ENCODE peak calls at places on chromosomes 4 and X, in ten cellular contexts. R is G401; P is dermis blood vessel endothelial cell; T is activated T-cell treated with anti-CD3 and anti-CD28 coated beads, Interleukin-2, amount 50 U/mL, for 72 hours; U is erythroblast; I is RPMI7951; L is glutamatergic neuron; A is stimulated activated CD4-positive, alpha-beta T cell treated with anti-CD3 and anti-CD28 coated beads, Interleukin-15, amount 100 ng/mL, for 1 hour; N is astrocyte of the spinal cord; V is AG04450. J is an unnamed sample.

GRCh38 chrX:786441-786881 is 155.9 kb downstream of the SHOX start:
- DNase-seq in R (no peak), P (no peak), T (no peak), U (no peak), I (no peak), L (no peak), A (no peak), N (no peak), V (no peak), J (no peak)

GRCh38 chr4:74018771-74019170 is 19.7 kb downstream of the CXCL3 start:
- DNase-seq in R (no peak), P (peak), T (no peak), U (no peak), I (no peak), L (no peak), A (no peak), N (no peak), V (no peak), J (peak)

GRCh38 chr4:55866973-55867574 is 13.6 kb downstream of the EXOC1 start:
- DNase-seq in R (peak), P (peak), T (peak), U (peak), I (peak), L (no peak), A (no peak), N (peak), V (no peak), J (peak)

GRCh38 chrX:24081661-24082154 is 27.0 kb downstream of the EIF2S3 start:
- DNase-seq in R (peak), P (peak), T (peak), U (peak), I (peak), L (peak), A (peak), N (peak), V (no peak), J (peak)

GRCh38 chr4:119580293-119580692 is 48.3 kb downstream of the PDE5A start:
- DNase-seq in R (no peak), P (no peak), T (no peak), U (no peak), I (no peak), L (no peak), A (no peak), N (peak), V (no peak), J (no peak)

GRCh38 chr4:16199132-16199531 is 27.1 kb downstream of the TAPT1 start:
- DNase-seq in R (peak), P (peak), T (no peak), U (peak), I (peak), L (no peak), A (no peak), N (peak), V (no peak), J (peak)

GRCh38 chrX:115894087-115894486 is 276.5 kb upstream of the AGTR2 start:
- DNase-seq in R (peak), P (no peak), T (no peak), U (no peak), I (peak), L (no peak), A (no peak), N (peak), V (no peak), J (peak)

GRCh38 chr4:19021617-19022016 is 1000.1 kb upstream of the LCORL start:
- DNase-seq in R (no peak), P (no peak), T (no peak), U (no peak), I (no peak), L (no peak), A (no peak), N (no peak), V (no peak), J (no peak)

GRCh38 chrX:154369453-154370299 is 4.8 kb downstream of the FLNA start:
- DNase-seq in R (peak), P (peak), T (peak), U (peak), I (peak), L (peak), A (peak), N (peak), V (peak), J (peak)

GRCh38 chr4:82005153-82005552 is 368.6 kb downstream of the HNRNPD start:
- DNase-seq in R (no peak), P (peak), T (no peak), U (no peak), I (no peak), L (no peak), A (no peak), N (no peak), V (no peak), J (no peak)

GRCh38 chrX:21574793-21575192 is 83.3 kb downstream of the KLHL34 start:
- DNase-seq in R (no peak), P (no peak), T (no peak), U (no peak), I (no peak), L (no peak), A (no peak), N (no peak), V (no peak), J (no peak)

GRCh38 chrX:79266702-79267101 is 100.4 kb downstream of the ITM2A start:
- DNase-seq in R (no peak), P (no peak), T (no peak), U (no peak), I (no peak), L (no peak), A (no peak), N (no peak), V (no peak), J (no peak)

GRCh38 chrX:19569121-19569805 is 54.0 kb upstream of the MAP3K15 start:
- DNase-seq in R (no peak), P (no peak), T (no peak), U (no peak), I (no peak), L (no peak), A (no peak), N (no peak), V (no peak), J (no peak)

GRCh38 chr4:77220841-77221613 is 64.0 kb downstream of the CCNG2 start:
- DNase-seq in R (no peak), P (no peak), T (no peak), U (no peak), I (no peak), L (no peak), A (no peak), N (no peak), V (no peak), J (peak)

GRCh38 chr4:101954351-101954750 is 163.8 kb downstream of the BANK1 start:
- DNase-seq in R (peak), P (peak), T (no peak), U (no peak), I (no peak), L (no peak), A (no peak), N (peak), V (no peak), J (no peak)

GRCh38 chr4:167216783-167217182 is 17.5 kb downstream of the SPOCK3 start:
- DNase-seq in R (no peak), P (no peak), T (no peak), U (no peak), I (no peak), L (no peak), A (no peak), N (no peak), V (no peak), J (no peak)

GRCh38 chr4:82394896-82395295 is 21.1 kb upstream of the HNRNPD start:
- DNase-seq in R (no peak), P (no peak), T (no peak), U (no peak), I (no peak), L (no peak), A (no peak), N (no peak), V (no peak), J (no peak)

GRCh38 chrX:80808854-80809493 is 703 bp downstream of the BRWD3 start:
- DNase-seq in R (peak), P (peak), T (peak), U (peak), I (peak), L (peak), A (no peak), N (peak), V (no peak), J (no peak)

GRCh38 chrX:65706041-65706828 is 38.8 kb downstream of the MSN start:
- DNase-seq in R (no peak), P (peak), T (peak), U (no peak), I (peak), L (no peak), A (peak), N (peak), V (no peak), J (peak)

GRCh38 chrX:103614999-103615398 is 7.2 kb downstream of the TCEAL3 start:
- DNase-seq in R (no peak), P (no peak), T (no peak), U (no peak), I (peak), L (no peak), A (no peak), N (no peak), V (no peak), J (no peak)

GRCh38 chrX:116605576-116605975 is 142.8 kb upstream of the CT83 start:
- DNase-seq in R (no peak), P (no peak), T (no peak), U (no peak), I (no peak), L (no peak), A (no peak), N (no peak), V (no peak), J (no peak)

GRCh38 chr4:6916587-6917444 is 7.2 kb downstream of the TBC1D14 start:
- DNase-seq in R (no peak), P (peak), T (peak), U (peak), I (peak), L (no peak), A (no peak), N (no peak), V (no peak), J (no peak)

GRCh38 chr4:186227221-186227620 is at the start of gene KLKB1:
- DNase-seq in R (no peak), P (peak), T (no peak), U (no peak), I (no peak), L (no peak), A (no peak), N (peak), V (no peak), J (no peak)